ENCODE peak calls at places on chromosome 18, in nine cellular contexts. X is stimulated activated CD8-positive, alpha-beta memory T cell treated with anti-CD3 and anti-CD28 coated beads, Interleukin-15, amount 100 ng/mL, for 1 hour; E is AML-193; N is hepatocyte; V is neural progenitor cell; F is MCF 10A; S is uterus; I is glomerular endothelial cell; W is activated naive CD8-positive, alpha-beta T cell treated with anti-CD3 and anti-CD28 coated beads, Interleukin-2, amount 50 U/mL, for 24 hours. J is an unnamed sample.

GRCh38 chr18:23178661-23179081 is 43.4 kb downstream of the CABLES1 start:
- DNase-seq in X (no peak), E (no peak), N (no peak), V (no peak), F (no peak), S (no peak), I (no peak), W (no peak), J (no peak)

GRCh38 chr18:76490701-76491171 is 4.3 kb downstream of the ZNF516 start:
- DNase-seq in X (no peak), E (no peak), N (peak), V (peak), F (peak), S (peak), I (no peak), W (peak), J (peak)

GRCh38 chr18:57882465-57882864 is 79.3 kb upstream of the ATP8B1 start:
- DNase-seq in X (no peak), E (no peak), N (no peak), V (no peak), F (no peak), S (no peak), I (no peak), W (no peak), J (no peak)

GRCh38 chr18:49638891-49639557 is 77.2 kb downstream of the LIPG start:
- DNase-seq in X (no peak), E (no peak), N (peak), V (no peak), F (no peak), S (no peak), I (no peak), W (no peak), J (no peak)

GRCh38 chr18:45197526-45197970 is 417.7 kb upstream of the SLC14A2 start:
- DNase-seq in X (no peak), E (no peak), N (no peak), V (no peak), F (no peak), S (no peak), I (no peak), W (no peak), J (no peak)

GRCh38 chr18:79059456-79059855 is 9.7 kb upstream of the ATP9B start:
- DNase-seq in X (no peak), E (no peak), N (no peak), V (no peak), F (no peak), S (no peak), I (no peak), W (no peak), J (no peak)

GRCh38 chr18:69559604-69560003 is 158.9 kb downstream of the DOK6 start:
- DNase-seq in X (no peak), E (no peak), N (no peak), V (peak), F (no peak), S (no peak), I (no peak), W (no peak), J (no peak)

GRCh38 chr18:45291616-45292612 is 323.4 kb upstream of the SLC14A2 start:
- DNase-seq in X (no peak), E (no peak), N (peak), V (peak), F (peak), S (no peak), I (no peak), W (no peak), J (no peak)

GRCh38 chr18:49851624-49852023 is 38.3 kb upstream of the ACAA2 start:
- DNase-seq in X (no peak), E (no peak), N (no peak), V (no peak), F (no peak), S (no peak), I (no peak), W (no peak), J (no peak)

GRCh38 chr18:79698668-79699335 is 19.2 kb downstream of the CTDP1 start:
- DNase-seq in X (no peak), E (no peak), N (no peak), V (no peak), F (no peak), S (no peak), I (no peak), W (no peak), J (no peak)

J was measured in HT-29.